ENCODE peak calls at places on chromosomes 6 and 20, in five cellular contexts. One of them, this sample, is unnamed.
A peak's percentile ranks its signal among the peaks of the same experiment; 100 is the strongest.

GRCh38 chr6:154857529-154857928 is 124.3 kb downstream of the SCAF8 start:
- DNase-seq in SK-N-SH: no peak
- DNase-seq in AG04450: no peak
- DNase-seq in skeletal muscle cell: no peak
- DNase-seq in right cardiac atrium: no peak
- DNase-seq in this sample: no peak

GRCh38 chr20:2395136-2395535 is 14.4 kb downstream of the TGM6 start:
- DNase-seq in skeletal muscle cell: no peak
- DNase-seq in SK-N-SH: no peak
- DNase-seq in right cardiac atrium: no peak
- DNase-seq in AG04450: no peak
- DNase-seq in this sample: no peak

GRCh38 chr20:5947276-5947675 is 3.1 kb downstream of the TRMT6 start:
- DNase-seq in SK-N-SH: no peak
- DNase-seq in right cardiac atrium: no peak
- DNase-seq in AG04450: no peak
- DNase-seq in skeletal muscle cell: peak; percentile 4
- DNase-seq in this sample: no peak

GRCh38 chr20:62020935-62021701 is 44.6 kb downstream of the TAF4 start:
- DNase-seq in AG04450: no peak
- DNase-seq in right cardiac atrium: peak; percentile 90
- DNase-seq in SK-N-SH: peak; percentile 85
- DNase-seq in skeletal muscle cell: peak; percentile 28
- DNase-seq in this sample: no peak

GRCh38 chr6:140182819-140183218 is 808.4 kb upstream of the CITED2 start:
- DNase-seq in right cardiac atrium: no peak
- DNase-seq in skeletal muscle cell: no peak
- DNase-seq in SK-N-SH: no peak
- DNase-seq in AG04450: no peak
- DNase-seq in this sample: no peak

GRCh38 chr6:166305562-166306117 is 2.6 kb downstream of the PRR18 start:
- DNase-seq in SK-N-SH: no peak
- DNase-seq in skeletal muscle cell: no peak
- DNase-seq in AG04450: no peak
- DNase-seq in right cardiac atrium: no peak
- DNase-seq in this sample: peak; percentile 69

GRCh38 chr6:113184291-113184690 is 672.9 kb upstream of the MARCKS start:
- DNase-seq in right cardiac atrium: no peak
- DNase-seq in skeletal muscle cell: peak; percentile 52
- DNase-seq in SK-N-SH: no peak
- DNase-seq in AG04450: peak; percentile 63
- DNase-seq in this sample: no peak

GRCh38 chr6:170238741-170239565 is 51.9 kb downstream of the DLL1 start:
- DNase-seq in SK-N-SH: no peak
- DNase-seq in skeletal muscle cell: no peak
- DNase-seq in right cardiac atrium: no peak
- DNase-seq in AG04450: no peak
- DNase-seq in this sample: no peak

GRCh38 chr6:2858678-2859324 is 17.1 kb upstream of the SERPINB1 start:
- DNase-seq in skeletal muscle cell: no peak
- DNase-seq in AG04450: no peak
- DNase-seq in right cardiac atrium: no peak
- DNase-seq in SK-N-SH: no peak
- DNase-seq in this sample: no peak
- H3K4me3 ChIP-seq in skeletal muscle cell: no peak overlapping the region
- H3K4me3 ChIP-seq in AG04450: no peak overlapping the region
- H3K4me3 ChIP-seq in right cardiac atrium: no peak overlapping the region
- H3K4me3 ChIP-seq in SK-N-SH: no peak overlapping the region
- H3K4me3 ChIP-seq in this sample: no peak overlapping the region

DNA sequence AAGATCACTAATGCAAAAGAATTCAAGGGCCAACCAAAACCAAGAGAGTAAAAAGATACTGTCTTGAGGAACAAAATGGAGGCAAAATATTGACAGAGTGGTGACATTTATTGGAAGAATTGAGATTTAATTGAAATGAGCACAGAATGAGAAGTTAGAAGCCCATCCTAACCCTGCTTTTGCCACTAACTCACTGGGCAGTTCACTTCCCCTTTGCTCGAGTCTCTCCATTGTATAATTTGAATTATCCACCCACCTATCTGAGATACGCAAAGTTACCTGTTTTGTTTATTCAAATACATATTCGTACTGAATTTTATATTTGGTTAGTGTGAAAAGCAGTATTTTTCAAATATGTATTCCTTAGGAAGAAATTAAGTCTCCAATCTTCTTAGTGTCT is 204.5 kb upstream of the PRDM1 start:
- DNase-seq in AG04450: no peak
- DNase-seq in skeletal muscle cell: no peak
- DNase-seq in SK-N-SH: no peak
- DNase-seq in right cardiac atrium: no peak
- DNase-seq in this sample: no peak
- H3K4me3 ChIP-seq in AG04450: no peak overlapping the region
- H3K4me3 ChIP-seq in skeletal muscle cell: no peak overlapping the region
- H3K4me3 ChIP-seq in SK-N-SH: no peak overlapping the region
- H3K4me3 ChIP-seq in right cardiac atrium: no peak overlapping the region
- H3K4me3 ChIP-seq in this sample: no peak overlapping the region

DNA sequence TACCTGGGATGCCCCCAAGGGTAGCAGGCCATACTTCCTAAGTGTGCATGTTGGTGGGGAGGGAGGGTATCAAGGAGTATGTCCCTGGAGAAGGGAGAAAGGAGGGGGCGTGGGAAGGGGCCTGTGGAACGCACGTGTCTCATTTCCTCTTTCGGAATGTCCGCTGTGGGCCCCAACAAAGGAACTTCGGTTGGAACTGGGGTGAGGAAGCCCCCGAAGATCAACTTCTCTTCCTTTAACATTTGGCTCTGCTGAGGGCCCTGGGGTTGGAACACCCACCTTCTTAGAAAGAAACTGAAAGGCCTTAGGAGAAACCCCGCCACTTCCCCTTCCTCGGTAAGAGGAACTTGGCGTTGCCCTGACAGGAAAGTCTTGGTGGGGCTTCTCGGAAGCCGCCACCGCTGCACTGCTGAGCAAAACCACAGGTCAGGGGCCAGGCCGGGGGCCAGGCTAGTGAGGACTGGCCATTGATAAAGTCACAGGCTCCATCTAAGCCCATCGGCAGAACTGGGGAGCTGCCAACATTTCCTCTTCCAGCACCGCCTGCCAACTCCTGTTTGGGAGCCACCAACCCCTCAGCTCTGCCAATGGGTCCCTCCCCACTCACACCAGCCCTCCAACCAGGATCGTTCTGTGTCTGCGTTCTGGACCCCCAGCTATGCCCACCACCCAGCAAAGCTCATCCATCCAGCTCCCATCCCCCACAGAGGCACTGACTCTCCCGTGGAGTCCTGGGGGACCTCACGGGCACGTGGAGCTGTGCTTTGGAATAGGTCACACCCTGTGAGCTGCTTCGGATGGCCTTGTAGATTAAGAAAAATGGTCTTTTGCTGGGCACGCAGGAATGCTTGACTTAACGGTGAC is 44.8 kb downstream of the FGD2 start:
- DNase-seq in right cardiac atrium: peak; percentile 90
- DNase-seq in SK-N-SH: no peak
- DNase-seq in skeletal muscle cell: no peak
- DNase-seq in AG04450: no peak
- DNase-seq in this sample: no peak
- H3K4me3 ChIP-seq in right cardiac atrium: no peak overlapping the region
- H3K4me3 ChIP-seq in SK-N-SH: no peak overlapping the region
- H3K4me3 ChIP-seq in skeletal muscle cell: no peak overlapping the region
- H3K4me3 ChIP-seq in AG04450: no peak overlapping the region
- H3K4me3 ChIP-seq in this sample: no peak overlapping the region

GRCh38 chr6:34056301-34056700 is 89.6 kb downstream of the GRM4 start:
- DNase-seq in right cardiac atrium: peak; percentile 89
- DNase-seq in skeletal muscle cell: peak; percentile 39
- DNase-seq in AG04450: no peak
- DNase-seq in SK-N-SH: no peak
- DNase-seq in this sample: peak; percentile 90
- H3K4me3 ChIP-seq in right cardiac atrium: peak overlapping the region; percentile 4
- H3K4me3 ChIP-seq in skeletal muscle cell: no peak overlapping the region
- H3K4me3 ChIP-seq in AG04450: no peak overlapping the region
- H3K4me3 ChIP-seq in SK-N-SH: no peak overlapping the region
- H3K4me3 ChIP-seq in this sample: no peak overlapping the region

DNA sequence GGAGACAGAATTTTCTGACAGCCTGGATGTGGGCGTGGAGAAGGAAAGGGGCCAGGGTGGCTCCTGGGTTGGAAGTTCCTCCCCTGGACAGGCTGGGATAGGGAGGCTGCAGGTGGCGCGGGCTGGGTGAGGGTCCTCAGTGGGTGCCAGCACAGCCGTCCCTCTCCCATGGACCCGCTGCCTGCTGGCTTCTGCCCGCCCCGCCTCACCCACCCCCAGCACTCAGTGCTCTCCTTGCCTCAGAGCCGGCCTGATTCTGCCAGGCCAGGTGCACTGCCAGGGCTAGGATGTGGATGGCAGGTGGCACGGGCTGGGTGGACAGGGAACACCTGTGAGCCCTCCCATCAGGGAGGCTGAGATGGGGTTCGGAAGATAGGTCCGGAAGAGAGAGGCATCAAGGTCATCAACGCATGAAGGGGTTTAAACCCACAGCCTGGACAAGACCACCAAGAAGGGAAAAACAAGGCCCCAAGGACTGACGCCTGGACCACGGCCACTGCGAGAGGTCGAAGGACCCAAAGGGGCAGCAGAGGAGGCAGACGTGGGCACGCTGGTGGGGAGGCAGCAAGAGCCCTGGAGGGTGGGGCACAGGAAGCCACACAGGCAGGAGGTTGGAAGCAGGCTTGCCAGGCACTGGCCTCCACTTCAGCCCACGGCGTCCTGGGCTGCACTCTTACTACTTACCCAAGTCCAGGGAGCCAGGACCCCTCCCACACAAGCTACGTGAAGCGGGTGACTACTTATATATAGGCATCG is 114.2 kb upstream of the AFDN start:
- DNase-seq in SK-N-SH: peak; percentile 20
- DNase-seq in right cardiac atrium: no peak
- DNase-seq in skeletal muscle cell: no peak
- DNase-seq in AG04450: no peak
- DNase-seq in this sample: no peak
- H3K4me3 ChIP-seq in SK-N-SH: no peak overlapping the region
- H3K4me3 ChIP-seq in right cardiac atrium: no peak overlapping the region
- H3K4me3 ChIP-seq in skeletal muscle cell: no peak overlapping the region
- H3K4me3 ChIP-seq in AG04450: no peak overlapping the region
- H3K4me3 ChIP-seq in this sample: no peak overlapping the region

GRCh38 chr6:110554966-110555460 is 78.6 kb upstream of the SLC22A16 start:
- DNase-seq in skeletal muscle cell: no peak
- DNase-seq in right cardiac atrium: no peak
- DNase-seq in SK-N-SH: no peak
- DNase-seq in AG04450: no peak
- DNase-seq in this sample: no peak

GRCh38 chr6:110556317-110557115 is 80.1 kb upstream of the SLC22A16 start:
- DNase-seq in skeletal muscle cell: no peak
- DNase-seq in AG04450: no peak
- DNase-seq in right cardiac atrium: no peak
- DNase-seq in SK-N-SH: no peak
- DNase-seq in this sample: no peak

GRCh38 chr6:110552901-110553641 is 76.7 kb upstream of the SLC22A16 start:
- DNase-seq in SK-N-SH: no peak
- DNase-seq in right cardiac atrium: no peak
- DNase-seq in AG04450: no peak
- DNase-seq in skeletal muscle cell: no peak
- DNase-seq in this sample: no peak

GRCh38 chr6:110552076-110552475 is 75.7 kb upstream of the SLC22A16 start:
- DNase-seq in SK-N-SH: no peak
- DNase-seq in skeletal muscle cell: no peak
- DNase-seq in right cardiac atrium: no peak
- DNase-seq in AG04450: no peak
- DNase-seq in this sample: no peak

DNA sequence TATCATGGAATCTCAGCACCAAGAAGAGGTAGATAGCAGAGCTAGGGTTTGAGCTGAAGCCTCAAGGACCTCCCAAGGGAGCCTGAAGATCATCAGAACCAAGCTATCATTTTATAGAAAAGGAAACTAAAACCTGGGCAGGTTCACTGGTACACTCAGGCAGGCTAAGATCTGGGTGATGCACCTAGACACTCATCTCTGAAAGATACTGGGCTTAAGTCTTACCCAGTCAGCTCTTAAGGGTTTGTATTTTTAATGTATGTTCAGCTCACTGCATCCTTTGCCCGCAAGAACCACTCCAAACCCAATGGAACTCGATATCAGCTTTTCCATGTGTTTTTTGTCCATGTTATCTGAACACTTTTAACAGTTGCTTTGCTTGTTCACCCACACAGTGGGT is 78.0 kb upstream of the SLC22A16 start:
- DNase-seq in AG04450: no peak
- DNase-seq in SK-N-SH: no peak
- DNase-seq in skeletal muscle cell: no peak
- DNase-seq in right cardiac atrium: no peak
- DNase-seq in this sample: no peak
- H3K4me3 ChIP-seq in AG04450: no peak overlapping the region
- H3K4me3 ChIP-seq in SK-N-SH: no peak overlapping the region
- H3K4me3 ChIP-seq in skeletal muscle cell: no peak overlapping the region
- H3K4me3 ChIP-seq in right cardiac atrium: no peak overlapping the region
- H3K4me3 ChIP-seq in this sample: no peak overlapping the region

GRCh38 chr6:215335-216034 is 76.8 kb upstream of the DUSP22 start:
- DNase-seq in SK-N-SH: no peak
- DNase-seq in skeletal muscle cell: no peak
- DNase-seq in right cardiac atrium: peak; percentile 82
- DNase-seq in AG04450: no peak
- DNase-seq in this sample: no peak

GRCh38 chr6:218153-219018 is 73.9 kb upstream of the DUSP22 start:
- DNase-seq in AG04450: no peak
- DNase-seq in SK-N-SH: no peak
- DNase-seq in skeletal muscle cell: no peak
- DNase-seq in right cardiac atrium: no peak
- DNase-seq in this sample: peak; percentile 38

GRCh38 chr6:219641-220198 is 72.6 kb upstream of the DUSP22 start:
- DNase-seq in right cardiac atrium: peak; percentile 85
- DNase-seq in skeletal muscle cell: peak; percentile 36
- DNase-seq in SK-N-SH: no peak
- DNase-seq in AG04450: no peak
- DNase-seq in this sample: no peak

GRCh38 chr6:219019-219570 is 73.2 kb upstream of the DUSP22 start:
- DNase-seq in AG04450: no peak
- DNase-seq in skeletal muscle cell: no peak
- DNase-seq in right cardiac atrium: no peak
- DNase-seq in SK-N-SH: no peak
- DNase-seq in this sample: no peak

GRCh38 chr6:217048-217659 is 75.1 kb upstream of the DUSP22 start:
- DNase-seq in right cardiac atrium: peak; percentile 64
- DNase-seq in SK-N-SH: peak; percentile 66
- DNase-seq in AG04450: no peak
- DNase-seq in skeletal muscle cell: no peak
- DNase-seq in this sample: peak; percentile 64
- H3K4me3 ChIP-seq in right cardiac atrium: no peak overlapping the region
- H3K4me3 ChIP-seq in SK-N-SH: no peak overlapping the region
- H3K4me3 ChIP-seq in AG04450: no peak overlapping the region
- H3K4me3 ChIP-seq in skeletal muscle cell: no peak overlapping the region
- H3K4me3 ChIP-seq in this sample: no peak overlapping the region

DNA sequence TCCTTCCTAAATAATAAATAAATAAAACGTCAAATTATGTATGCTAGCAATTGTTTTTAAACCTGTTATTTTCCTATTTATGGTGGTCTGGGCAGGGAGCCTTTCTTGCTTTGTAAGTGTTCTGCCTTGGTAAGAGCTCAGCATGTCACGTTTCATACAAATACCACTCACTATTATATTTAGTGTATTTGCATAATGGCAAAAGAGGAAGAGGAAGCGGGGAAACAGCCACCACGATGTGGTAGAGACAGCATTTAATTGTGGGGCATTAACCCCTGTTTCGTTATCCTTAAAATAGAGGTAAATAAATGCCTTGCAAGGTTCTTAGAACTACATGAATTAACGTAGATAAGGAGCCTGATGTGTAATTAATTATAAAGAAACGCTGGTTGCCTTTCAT is 2.0 kb downstream of the ABRACL start:
- DNase-seq in AG04450: no peak
- DNase-seq in right cardiac atrium: no peak
- DNase-seq in skeletal muscle cell: no peak
- DNase-seq in SK-N-SH: no peak
- DNase-seq in this sample: no peak
- H3K4me3 ChIP-seq in AG04450: no peak overlapping the region
- H3K4me3 ChIP-seq in right cardiac atrium: no peak overlapping the region
- H3K4me3 ChIP-seq in skeletal muscle cell: no peak overlapping the region
- H3K4me3 ChIP-seq in SK-N-SH: no peak overlapping the region
- H3K4me3 ChIP-seq in this sample: no peak overlapping the region

This sample was measured in WERI-Rb-1.